ENCODE peak calls at places on chromosomes 12 and 14, in seven cellular contexts. A, N, E, Z, C, X and J are unnamed samples.

GRCh38 chr12:52338241-52338960 is 17.2 kb upstream of the KRT83 start:
- DNase-seq in A (no peak), N (no peak), C (no peak), X (no peak), Z (no peak), E (no peak), J (no peak)

GRCh38 chr14:78455896-78456435 is 285.8 kb downstream of the NRXN3 start:
- DNase-seq in E (no peak), N (no peak), A (no peak), X (no peak), C (no peak), Z (no peak), J (no peak)

GRCh38 chr12:108855284-108856169 is 1.9 kb downstream of the SSH1 start:
- DNase-seq in Z (no peak), N (no peak), C (no peak), X (no peak), E (peak; percentile 28), A (no peak), J (peak; percentile 33)

GRCh38 chr12:105092336-105092735 is 8.1 kb upstream of the ALDH1L2 start:
- DNase-seq in Z (no peak), N (no peak), C (no peak), A (peak; percentile 29), E (no peak), X (no peak), J (no peak)

GRCh38 chr14:75438486-75439080 is 10.8 kb downstream of the JDP2 start:
- DNase-seq in Z (no peak), N (no peak), X (no peak), E (no peak), C (no peak), A (no peak), J (no peak)

GRCh38 chr12:49288412-49288853 is 6.5 kb upstream of the PRPH start:
- DNase-seq in N (no peak), E (peak; percentile 66), X (peak; percentile 60), Z (peak; percentile 44), C (peak; percentile 12), A (peak; percentile 72), J (no peak)

GRCh38 chr14:22012452-22012851 is 338.8 kb upstream of the OR4E1 start:
- DNase-seq in A (no peak), Z (no peak), E (no peak), X (no peak), N (no peak), C (no peak), J (no peak)

GRCh38 chr14:103014466-103015319 is 42.7 kb downstream of the CDC42BPB start:
- DNase-seq in E (peak; percentile 74), Z (no peak), A (peak; percentile 70), X (no peak), C (no peak), N (no peak), J (no peak)